ENCODE peak calls at places on chromosomes 6 and 20, in ten cellular contexts. V is left lung, O is neuronal stem cell, U is SJSA1, M is ovary, N is coronary artery, F is AG04450, C is tibial artery, H is aorta, Y is brain microvascular endothelial cell. R is an unnamed sample.

GRCh38 chr6:152129606-152130249 is 322.2 kb downstream of the ESR1 start:
- DNase-seq in F (peak), M (peak), O (no peak), C (no peak), U (no peak), Y (no peak), H (no peak), V (no peak), N (no peak), R (no peak)

GRCh38 chr20:7155794-7156193 is 388.3 kb downstream of the BMP2 start:
- DNase-seq in C (no peak), M (no peak), Y (no peak), N (no peak), V (no peak), O (no peak), U (no peak), H (no peak), F (no peak), R (no peak)

GRCh38 chr6:158460602-158461092 is 99.2 kb upstream of the TMEM181 start:
- DNase-seq in Y (no peak), C (no peak), O (no peak), V (no peak), M (no peak), F (no peak), H (no peak), N (no peak), U (peak), R (no peak)

GRCh38 chr6:113858605-113859348 is 1.6 kb downstream of the MARCKS start:
- DNase-seq in H (peak), Y (peak), V (peak), U (peak), F (peak), C (peak), M (peak), O (peak), N (peak), R (peak)

GRCh38 chr6:47520282-47520681 is 42.7 kb downstream of the CD2AP start:
- DNase-seq in H (no peak), F (no peak), O (no peak), N (no peak), V (no peak), C (no peak), Y (no peak), M (no peak), U (no peak), R (no peak)

GRCh38 chr6:92864966-92865555 is 554.3 kb downstream of the EPHA7 start:
- DNase-seq in O (no peak), C (no peak), M (no peak), F (no peak), N (no peak), Y (no peak), H (no peak), U (no peak), V (no peak), R (no peak)

GRCh38 chr6:100001915-100002388 is 7.9 kb upstream of the MCHR2 start:
- DNase-seq in N (no peak), F (peak), O (peak), C (peak), H (no peak), U (no peak), Y (peak), M (peak), V (no peak), R (no peak)

GRCh38 chr20:59177266-59178250 is 13.9 kb downstream of the ZNF831 start:
- DNase-seq in H (no peak), F (no peak), O (no peak), M (no peak), C (no peak), N (no peak), U (no peak), Y (no peak), V (no peak), R (no peak)

GRCh38 chr6:137892271-137892708 is 25.2 kb downstream of the TNFAIP3 start:
- DNase-seq in Y (no peak), F (peak), O (no peak), V (no peak), N (no peak), U (no peak), H (no peak), M (no peak), C (no peak), R (no peak)

GRCh38 chr6:161414180-161414579 is 140.3 kb upstream of the AGPAT4 start:
- DNase-seq in M (no peak), C (no peak), H (no peak), N (no peak), U (no peak), F (no peak), O (no peak), Y (no peak), V (no peak), R (no peak)

GRCh38 chr6:20424679-20425078 is 23.0 kb downstream of the E2F3 start:
- DNase-seq in C (peak), O (no peak), Y (no peak), F (no peak), H (no peak), U (no peak), V (peak), M (no peak), N (no peak), R (no peak)

GRCh38 chr6:159701413-159701999 is 8.5 kb upstream of the SOD2 start:
- DNase-seq in N (no peak), Y (peak), F (peak), C (peak), M (no peak), V (no peak), H (peak), O (no peak), U (peak), R (no peak)

GRCh38 chr6:4253604-4254211 is 118.3 kb upstream of the ECI2 start:
- DNase-seq in H (peak), N (no peak), U (no peak), V (no peak), O (no peak), F (peak), C (no peak), Y (peak), M (no peak), R (no peak)

GRCh38 chr6:132673376-132674094 is 14.6 kb upstream of the TAAR1 start:
- DNase-seq in O (no peak), V (no peak), N (no peak), M (no peak), Y (no peak), C (no peak), H (no peak), F (no peak), U (no peak), R (no peak)

GRCh38 chr6:90537027-90537426 is 49.8 kb downstream of the MAP3K7 start:
- DNase-seq in M (no peak), C (no peak), F (no peak), O (no peak), U (no peak), H (no peak), Y (no peak), N (no peak), V (no peak), R (no peak)

GRCh38 chr20:63461364-63461763 is 11.1 kb downstream of the KCNQ2 start:
- DNase-seq in Y (no peak), M (no peak), F (no peak), U (no peak), O (no peak), C (no peak), H (no peak), V (no peak), N (no peak), R (no peak)

GRCh38 chr6:20630617-20631448 is 96.6 kb downstream of the CDKAL1 start:
- DNase-seq in F (no peak), U (no peak), Y (no peak), C (no peak), M (no peak), V (no peak), H (no peak), O (no peak), N (no peak), R (peak)

GRCh38 chr20:14374191-14374590 is 36.8 kb upstream of the FLRT3 start:
- DNase-seq in C (no peak), U (no peak), O (peak), M (no peak), N (no peak), F (no peak), H (no peak), Y (no peak), V (no peak), R (no peak)

GRCh38 chr20:6575912-6576391 is 191.5 kb upstream of the BMP2 start:
- DNase-seq in H (no peak), F (peak), O (no peak), N (no peak), C (no peak), V (no peak), M (no peak), Y (peak), U (peak), R (no peak)

GRCh38 chr6:13331516-13332348 is 3.4 kb upstream of the TBC1D7 start:
- DNase-seq in Y (no peak), O (no peak), V (no peak), N (no peak), M (no peak), F (no peak), H (no peak), C (no peak), U (no peak), R (no peak)

GRCh38 chr20:10271470-10272219 is 53.0 kb downstream of the SNAP25 start:
- DNase-seq in H (no peak), C (no peak), V (no peak), O (no peak), N (no peak), U (no peak), Y (no peak), F (no peak), M (no peak), R (no peak)

GRCh38 chr20:57260959-57261357 is 5.5 kb downstream of the BMP7 start:
- DNase-seq in O (no peak), Y (no peak), C (no peak), U (no peak), V (no peak), F (no peak), N (no peak), H (no peak), M (no peak), R (no peak)

GRCh38 chr6:129279343-129280104 is 396.6 kb downstream of the LAMA2 start:
- DNase-seq in N (no peak), F (no peak), O (no peak), U (no peak), Y (no peak), M (no peak), V (no peak), H (no peak), C (no peak), R (no peak)

GRCh38 chr20:62727584-62728027 is 19.0 kb downstream of the NTSR1 start:
- DNase-seq in N (no peak), O (no peak), U (no peak), C (no peak), H (peak), M (no peak), Y (no peak), F (no peak), V (no peak), R (no peak)

GRCh38 chr6:156828280-156828703 is 51.1 kb downstream of the ARID1B start:
- DNase-seq in V (no peak), U (peak), F (peak), M (peak), H (no peak), C (no peak), O (no peak), Y (peak), N (peak), R (no peak)

GRCh38 chr6:121647905-121648304 is 212.5 kb downstream of the GJA1 start:
- DNase-seq in U (no peak), O (no peak), C (no peak), F (peak), M (no peak), N (no peak), Y (peak), V (no peak), H (no peak), R (no peak)

GRCh38 chr6:1864496-1864895 is 254.8 kb downstream of the FOXC1 start:
- DNase-seq in H (no peak), N (no peak), O (no peak), V (no peak), M (no peak), Y (no peak), U (no peak), C (no peak), F (no peak), R (no peak)

GRCh38 chr6:7170117-7170732 is 62.5 kb downstream of the RREB1 start:
- DNase-seq in V (no peak), C (no peak), N (no peak), U (no peak), H (no peak), M (no peak), F (no peak), Y (no peak), O (no peak), R (no peak)
- H3K4me3 ChIP-seq in V (no peak), C (no peak), N (no peak), U (no peak), H (no peak), M (no peak), F (no peak), Y (no peak), O (no peak), R (no peak)

GRCh38 chr20:34093895-34094294 is 18.1 kb downstream of the EIF2S2 start:
- DNase-seq in C (no peak), M (no peak), F (no peak), N (no peak), U (no peak), V (no peak), Y (no peak), H (no peak), O (no peak), R (no peak)
- H3K27ac ChIP-seq in C (no peak), M (no peak), F (no peak), N (no peak), U (no peak), V (no peak), Y (no peak), H (no peak), O (no peak), R (peak)

GRCh38 chr6:72716916-72717315 is 95.1 kb downstream of the KCNQ5 start:
- DNase-seq in Y (no peak), F (no peak), V (no peak), C (no peak), M (no peak), O (no peak), H (no peak), U (no peak), N (no peak), R (no peak)

GRCh38 chr6:72715119-72715518 is 93.3 kb downstream of the KCNQ5 start:
- DNase-seq in C (no peak), Y (no peak), N (no peak), O (no peak), V (no peak), M (no peak), U (no peak), H (no peak), F (no peak), R (no peak)

GRCh38 chr6:72709436-72709835 is 87.6 kb downstream of the KCNQ5 start:
- DNase-seq in M (no peak), F (no peak), U (no peak), V (no peak), N (no peak), H (no peak), Y (no peak), C (no peak), O (no peak), R (no peak)

DNA sequence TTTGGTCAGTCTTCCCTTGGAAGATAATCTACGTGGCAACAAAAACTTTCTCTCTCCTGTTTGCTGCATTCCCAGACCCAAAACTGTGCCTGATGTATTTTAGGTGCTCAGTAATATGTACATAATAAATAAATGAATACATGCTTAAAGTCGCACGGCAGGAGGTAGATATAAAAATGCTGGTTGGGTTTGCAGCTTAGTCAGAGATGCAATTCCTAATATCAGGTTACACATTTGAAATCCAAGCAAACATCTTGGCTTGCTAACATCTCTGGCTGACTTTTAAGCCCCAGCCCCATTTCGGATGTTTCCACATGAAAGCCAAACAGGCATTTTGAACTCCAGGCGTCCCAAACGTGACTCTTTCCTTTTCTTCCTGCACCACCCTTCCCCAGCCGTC is 91.1 kb downstream of the KCNQ5 start:
- DNase-seq in N (no peak), F (no peak), U (no peak), H (no peak), M (no peak), V (no peak), C (no peak), O (no peak), Y (peak), R (no peak)
- H3K4me3 ChIP-seq in N (no peak), F (no peak), U (no peak), H (no peak), M (no peak), V (no peak), C (no peak), O (no peak), Y (no peak), R (no peak)

GRCh38 chr6:130517444-130517931 is 151.7 kb downstream of the TMEM200A start:
- DNase-seq in O (no peak), V (no peak), F (no peak), C (no peak), N (no peak), U (no peak), H (no peak), Y (no peak), M (no peak), R (no peak)

GRCh38 chr6:130516604-130517003 is 150.8 kb downstream of the TMEM200A start:
- DNase-seq in C (no peak), U (no peak), N (no peak), Y (no peak), H (no peak), F (no peak), M (no peak), O (no peak), V (no peak), R (no peak)

GRCh38 chr6:130515306-130515705 is 149.5 kb downstream of the TMEM200A start:
- DNase-seq in V (no peak), O (no peak), Y (no peak), N (no peak), F (no peak), U (no peak), H (no peak), C (no peak), M (no peak), R (no peak)

GRCh38 chr6:130518588-130518987 is 152.8 kb downstream of the TMEM200A start:
- DNase-seq in U (no peak), O (no peak), C (no peak), V (no peak), Y (no peak), M (no peak), H (no peak), F (no peak), N (no peak), R (no peak)

GRCh38 chr6:130513770-130514169 is 148.0 kb downstream of the TMEM200A start:
- DNase-seq in H (no peak), V (no peak), F (no peak), M (no peak), Y (peak), U (peak), O (no peak), N (no peak), C (no peak), R (peak)
- H3K27ac ChIP-seq in H (no peak), V (no peak), F (no peak), M (no peak), Y (no peak), U (peak), O (no peak), N (no peak), C (no peak), R (peak)